ENCODE peak calls at places on chromosomes 2 and 18, in six cellular contexts. A, E, F, D, Z and Y are unnamed samples.
A peak's percentile ranks its signal among the peaks of the same experiment; 100 is the strongest.

GRCh38 chr2:39913648-39914456 is 134.8 kb upstream of the THUMPD2 start:
- DNase-seq in D (no peak), A (peak; percentile 57), Z (peak; percentile 73), E (no peak), F (peak; percentile 77), Y (peak; percentile 62)

GRCh38 chr2:237601453-237602116 is 11.1 kb upstream of the RAB17 start:
- DNase-seq in Z (no peak), D (no peak), F (no peak), E (peak; percentile 46), A (no peak), Y (no peak)

GRCh38 chr2:52613064-52613463 is 1154.5 kb upstream of the CHAC2 start:
- DNase-seq in A (no peak), D (no peak), F (no peak), Z (peak; percentile 12), E (peak; percentile 24), Y (peak; percentile 9)

GRCh38 chr18:10010611-10011015 is 96.8 kb downstream of the VAPA start:
- DNase-seq in A (no peak), D (no peak), Z (peak; percentile 3), F (peak; percentile 96), E (no peak), Y (no peak)

GRCh38 chr18:23593720-23594119 is 7.4 kb upstream of the NPC1 start:
- DNase-seq in F (peak; percentile 89), A (no peak), Z (peak; percentile 72), D (no peak), E (no peak), Y (no peak)

GRCh38 chr2:168460561-168460960 is 4.5 kb downstream of the CERS6 start:
- DNase-seq in F (no peak), A (no peak), Z (no peak), E (no peak), D (no peak), Y (no peak)

GRCh38 chr2:38274286-38275276 is 102.5 kb downstream of the ATL2 start:
- DNase-seq in D (no peak), Z (peak; percentile 87), E (no peak), F (peak; percentile 74), A (peak; percentile 57), Y (peak; percentile 57)

GRCh38 chr18:11268691-11269686 is 119.6 kb upstream of the PIEZO2 start:
- DNase-seq in F (peak; percentile 21), E (no peak), Z (no peak), D (no peak), A (no peak), Y (no peak)

GRCh38 chr2:96830064-96830562 is 13.7 kb downstream of the ANKRD23 start:
- DNase-seq in A (no peak), E (no peak), Z (no peak), D (no peak), F (no peak), Y (no peak)

GRCh38 chr18:48560491-48560890 is 21.7 kb downstream of the CTIF start:
- DNase-seq in A (no peak), E (no peak), Z (no peak), F (no peak), D (no peak), Y (no peak)

GRCh38 chr2:236673823-236674185 is 104.2 kb downstream of the ACKR3 start:
- DNase-seq in F (no peak), D (no peak), E (no peak), A (no peak), Z (no peak), Y (no peak)

GRCh38 chr2:30185175-30185574 is 38.4 kb downstream of the YPEL5 start:
- DNase-seq in E (no peak), D (no peak), A (no peak), F (no peak), Z (peak; percentile 43), Y (no peak)

GRCh38 chr2:174337337-174338154 is 2.8 kb downstream of the SP9 start:
- DNase-seq in F (peak; percentile 43), D (no peak), E (peak; percentile 54), A (peak; percentile 6), Z (peak; percentile 73), Y (peak; percentile 63)

GRCh38 chr2:191265311-191266170 is 20.3 kb downstream of the MYO1B start:
- DNase-seq in A (no peak), F (peak; percentile 80), Z (no peak), E (no peak), D (no peak), Y (no peak)

GRCh38 chr2:149832256-149832655 is 244.7 kb upstream of the MMADHC start:
- DNase-seq in E (no peak), F (peak; percentile 5), Z (no peak), D (no peak), A (no peak), Y (no peak)

GRCh38 chr18:61129001-61129400 is 204.2 kb upstream of the CDH20 start:
- DNase-seq in Z (no peak), D (no peak), F (no peak), A (no peak), E (no peak), Y (no peak)

GRCh38 chr18:48116017-48116416 is 185.6 kb upstream of the SMAD2 start:
- DNase-seq in D (no peak), F (no peak), A (no peak), Z (no peak), E (no peak), Y (no peak)

GRCh38 chr2:198615972-198616371 is 811.6 kb downstream of the PLCL1 start:
- DNase-seq in F (peak; percentile 33), E (no peak), Z (no peak), D (no peak), A (no peak), Y (no peak)

GRCh38 chr2:149164296-149164695 is 125.8 kb downstream of the LYPD6B start:
- DNase-seq in D (no peak), A (no peak), Z (no peak), F (no peak), E (no peak), Y (no peak)

GRCh38 chr2:230805353-230806017 is 59.3 kb upstream of the ITM2C start:
- DNase-seq in F (no peak), A (no peak), D (no peak), Z (no peak), E (no peak), Y (no peak)

GRCh38 chr2:96115631-96116423 is 544 bp downstream of the ADRA2B start:
- DNase-seq in A (no peak), D (no peak), Z (no peak), F (no peak), E (no peak), Y (no peak)

GRCh38 chr2:27240406-27240805 is 22.4 kb downstream of the SLC30A3 start:
- DNase-seq in E (no peak), F (no peak), A (no peak), Z (no peak), D (no peak), Y (no peak)

GRCh38 chr2:61177727-61178549 is 15.9 kb downstream of the C2orf74 start:
- DNase-seq in F (peak; percentile 37), Z (peak; percentile 27), A (no peak), E (peak; percentile 27), D (peak; percentile 10), Y (no peak)

GRCh38 chr2:240762971-240763370 is 57.0 kb downstream of the KIF1A start:
- DNase-seq in Z (no peak), D (no peak), F (no peak), E (no peak), A (no peak), Y (no peak)

GRCh38 chr2:240972636-240973521 is 25.5 kb upstream of the SNED1 start:
- DNase-seq in A (peak; percentile 14), D (no peak), E (no peak), Z (no peak), F (no peak), Y (no peak)

GRCh38 chr2:231708773-231709635 is 679 bp downstream of the PTMA start:
- DNase-seq in A (no peak), Z (peak; percentile 49), E (no peak), F (peak; percentile 31), D (peak; percentile 30), Y (no peak)

GRCh38 chr18:77037533-77037932 is 95.0 kb downstream of the MBP start:
- DNase-seq in A (no peak), Z (no peak), E (no peak), D (no peak), F (no peak), Y (no peak)

GRCh38 chr2:152585830-152586484 is 131.3 kb downstream of the PRPF40A start:
- DNase-seq in D (no peak), Z (peak; percentile 19), A (no peak), F (peak; percentile 94), E (no peak), Y (no peak)

GRCh38 chr2:133756833-133757232 is 188.6 kb upstream of the NCKAP5 start:
- DNase-seq in D (no peak), E (no peak), A (no peak), F (no peak), Z (no peak), Y (no peak)

GRCh38 chr2:12389354-12390045 is 327.2 kb upstream of the TRIB2 start:
- DNase-seq in D (no peak), A (no peak), F (peak; percentile 7), Z (no peak), E (no peak), Y (no peak)

GRCh38 chr18:7754258-7754657 is 187.1 kb downstream of the PTPRM start:
- DNase-seq in A (no peak), Z (no peak), F (no peak), E (no peak), D (no peak), Y (no peak)

GRCh38 chr2:23547725-23548124 is 162.7 kb downstream of the KLHL29 start:
- DNase-seq in A (no peak), D (no peak), Z (no peak), E (no peak), F (no peak), Y (no peak)

GRCh38 chr2:187922841-187923240 is 368.6 kb upstream of the TFPI start:
- DNase-seq in D (no peak), F (no peak), A (no peak), E (no peak), Z (no peak), Y (no peak)

GRCh38 chr2:42928692-42929576 is 136.6 kb upstream of the HAAO start:
- DNase-seq in A (no peak), F (peak; percentile 25), Z (peak; percentile 63), D (no peak), E (peak; percentile 73), Y (peak; percentile 42)

GRCh38 chr18:49189772-49190171 is 239.0 kb upstream of the SMAD7 start:
- DNase-seq in Z (no peak), D (no peak), A (no peak), E (no peak), F (peak; percentile 16), Y (no peak)